ENCODE peak calls at places on chromosomes 5 and 9, in four cellular contexts. One of them, this sample, is unnamed.

GRCh38 chr9:93082841-93083411 is 13.1 kb upstream of the CARD19 start:
- DNase-seq in HAP-1: no peak
- DNase-seq in fibroblast of mammary gland: no peak
- DNase-seq in fibroblast of the aortic adventitia: no peak
- DNase-seq in this sample: no peak

GRCh38 chr5:93611900-93612898 is 29.2 kb downstream of the NR2F1 start:
- DNase-seq in HAP-1: peak; percentile 17
- DNase-seq in fibroblast of mammary gland: peak; percentile 36
- DNase-seq in fibroblast of the aortic adventitia: no peak
- DNase-seq in this sample: peak; percentile 18

GRCh38 chr9:126516936-126517750 is 96.6 kb upstream of the LMX1B start:
- DNase-seq in HAP-1: peak; percentile 50
- DNase-seq in fibroblast of mammary gland: peak; percentile 76
- DNase-seq in fibroblast of the aortic adventitia: peak; percentile 91
- DNase-seq in this sample: peak; percentile 85

GRCh38 chr5:67731886-67732285 is 483.7 kb upstream of the PIK3R1 start:
- DNase-seq in HAP-1: no peak
- DNase-seq in fibroblast of mammary gland: no peak
- DNase-seq in fibroblast of the aortic adventitia: no peak
- DNase-seq in this sample: no peak

GRCh38 chr9:89742660-89743059 is 137.8 kb downstream of the GADD45G start:
- DNase-seq in HAP-1: no peak
- DNase-seq in fibroblast of mammary gland: no peak
- DNase-seq in fibroblast of the aortic adventitia: no peak
- DNase-seq in this sample: no peak

GRCh38 chr9:133200631-133201030 is 8.4 kb downstream of the OBP2B start:
- DNase-seq in HAP-1: no peak
- DNase-seq in fibroblast of mammary gland: no peak
- DNase-seq in fibroblast of the aortic adventitia: no peak
- DNase-seq in this sample: no peak

GRCh38 chr9:105114956-105115728 is 129.3 kb upstream of the SLC44A1 start:
- DNase-seq in HAP-1: no peak
- DNase-seq in fibroblast of mammary gland: no peak
- DNase-seq in fibroblast of the aortic adventitia: no peak
- DNase-seq in this sample: no peak

GRCh38 chr5:74579215-74579614 is 61.3 kb downstream of the ENC1 start:
- DNase-seq in HAP-1: no peak
- DNase-seq in fibroblast of mammary gland: no peak
- DNase-seq in fibroblast of the aortic adventitia: no peak
- DNase-seq in this sample: no peak

GRCh38 chr9:16154570-16155078 is 601.8 kb downstream of the CCDC171 start:
- DNase-seq in HAP-1: peak; percentile 49
- DNase-seq in fibroblast of mammary gland: peak; percentile 35
- DNase-seq in fibroblast of the aortic adventitia: peak; percentile 24
- DNase-seq in this sample: peak; percentile 66

GRCh38 chr5:154406231-154406630 is 39.6 kb upstream of the SAP30L start:
- DNase-seq in HAP-1: no peak
- DNase-seq in fibroblast of mammary gland: peak; percentile 34
- DNase-seq in fibroblast of the aortic adventitia: no peak
- DNase-seq in this sample: peak; percentile 63

GRCh38 chr9:69919461-69920061 is 98.9 kb downstream of the CFAP95 start:
- DNase-seq in HAP-1: peak; percentile 62
- DNase-seq in fibroblast of mammary gland: peak; percentile 72
- DNase-seq in fibroblast of the aortic adventitia: peak; percentile 83
- DNase-seq in this sample: peak; percentile 61

GRCh38 chr5:100913298-100913697 is 10.2 kb upstream of the ST8SIA4 start:
- DNase-seq in HAP-1: no peak
- DNase-seq in fibroblast of mammary gland: no peak
- DNase-seq in fibroblast of the aortic adventitia: no peak
- DNase-seq in this sample: no peak

GRCh38 chr5:22852807-22853670 is at the start of gene CDH12:
- DNase-seq in HAP-1: peak; percentile 45
- DNase-seq in fibroblast of mammary gland: no peak
- DNase-seq in fibroblast of the aortic adventitia: no peak
- DNase-seq in this sample: peak; percentile 38

GRCh38 chr5:158313739-158314464 is 455.0 kb upstream of the CLINT1 start:
- DNase-seq in HAP-1: no peak
- DNase-seq in fibroblast of mammary gland: no peak
- DNase-seq in fibroblast of the aortic adventitia: no peak
- DNase-seq in this sample: no peak

GRCh38 chr9:93228030-93228429 is 44.1 kb downstream of the WNK2 start:
- DNase-seq in HAP-1: no peak
- DNase-seq in fibroblast of mammary gland: no peak
- DNase-seq in fibroblast of the aortic adventitia: no peak
- DNase-seq in this sample: no peak

GRCh38 chr9:123953601-123954011 is 23.7 kb upstream of the DENND1A start:
- DNase-seq in HAP-1: no peak
- DNase-seq in fibroblast of mammary gland: peak; percentile 64
- DNase-seq in fibroblast of the aortic adventitia: no peak
- DNase-seq in this sample: no peak

GRCh38 chr5:3311443-3311842 is 284.2 kb upstream of the IRX1 start:
- DNase-seq in HAP-1: no peak
- DNase-seq in fibroblast of mammary gland: no peak
- DNase-seq in fibroblast of the aortic adventitia: no peak
- DNase-seq in this sample: no peak

GRCh38 chr5:30401479-30402058 is 791.9 kb upstream of the CDH6 start:
- DNase-seq in HAP-1: peak; percentile 83
- DNase-seq in fibroblast of mammary gland: peak; percentile 0
- DNase-seq in fibroblast of the aortic adventitia: peak; percentile 57
- DNase-seq in this sample: peak; percentile 60

GRCh38 chr9:131318211-131318610 is 28.7 kb downstream of the PLPP7 start:
- DNase-seq in HAP-1: no peak
- DNase-seq in fibroblast of mammary gland: peak; percentile 18
- DNase-seq in fibroblast of the aortic adventitia: no peak
- DNase-seq in this sample: no peak

GRCh38 chr5:122183098-122183794 is 53.9 kb downstream of the ZNF474 start:
- DNase-seq in HAP-1: peak; percentile 72
- DNase-seq in fibroblast of mammary gland: peak; percentile 86
- DNase-seq in fibroblast of the aortic adventitia: peak; percentile 94
- DNase-seq in this sample: peak; percentile 94

GRCh38 chr9:88660611-88661010 is 125.6 kb downstream of the NXNL2 start:
- DNase-seq in HAP-1: no peak
- DNase-seq in fibroblast of mammary gland: peak; percentile 61
- DNase-seq in fibroblast of the aortic adventitia: peak; percentile 53
- DNase-seq in this sample: peak; percentile 60

GRCh38 chr5:116359575-116359974 is 215.0 kb downstream of the SEMA6A start:
- DNase-seq in HAP-1: no peak
- DNase-seq in fibroblast of mammary gland: no peak
- DNase-seq in fibroblast of the aortic adventitia: no peak
- DNase-seq in this sample: no peak

GRCh38 chr5:91293131-91293530 is 90.0 kb downstream of the ARRDC3 start:
- DNase-seq in HAP-1: no peak
- DNase-seq in fibroblast of mammary gland: no peak
- DNase-seq in fibroblast of the aortic adventitia: peak; percentile 27
- DNase-seq in this sample: no peak

GRCh38 chr5:74546796-74547195 is 93.7 kb downstream of the ENC1 start:
- DNase-seq in HAP-1: no peak
- DNase-seq in fibroblast of mammary gland: peak; percentile 46
- DNase-seq in fibroblast of the aortic adventitia: peak; percentile 12
- DNase-seq in this sample: no peak

GRCh38 chr5:179504600-179505396 is 45.6 kb upstream of the RUFY1 start:
- DNase-seq in HAP-1: no peak
- DNase-seq in fibroblast of mammary gland: no peak
- DNase-seq in fibroblast of the aortic adventitia: no peak
- DNase-seq in this sample: no peak

GRCh38 chr5:38463634-38464521 is 92.6 kb downstream of the LIFR start:
- DNase-seq in HAP-1: peak; percentile 11
- DNase-seq in fibroblast of mammary gland: peak; percentile 96
- DNase-seq in fibroblast of the aortic adventitia: peak; percentile 87
- DNase-seq in this sample: peak; percentile 78

GRCh38 chr9:136306691-136307208 is 2.9 kb upstream of the CCDC187 start:
- DNase-seq in HAP-1: no peak
- DNase-seq in fibroblast of mammary gland: no peak
- DNase-seq in fibroblast of the aortic adventitia: no peak
- DNase-seq in this sample: no peak

GRCh38 chr5:65989115-65989514 is 62.7 kb downstream of the ERBIN start:
- DNase-seq in HAP-1: no peak
- DNase-seq in fibroblast of mammary gland: no peak
- DNase-seq in fibroblast of the aortic adventitia: no peak
- DNase-seq in this sample: no peak

GRCh38 chr5:177130211-177131018 is 3.2 kb upstream of the NSD1 start:
- DNase-seq in HAP-1: no peak
- DNase-seq in fibroblast of mammary gland: no peak
- DNase-seq in fibroblast of the aortic adventitia: peak; percentile 26
- DNase-seq in this sample: peak; percentile 52

GRCh38 chr9:128097156-128098016 is 29.4 kb downstream of the SLC25A25 start:
- DNase-seq in HAP-1: no peak
- DNase-seq in fibroblast of mammary gland: peak; percentile 72
- DNase-seq in fibroblast of the aortic adventitia: no peak
- DNase-seq in this sample: no peak

GRCh38 chr5:10278658-10279279 is 28.7 kb downstream of the CCT5 start:
- DNase-seq in HAP-1: no peak
- DNase-seq in fibroblast of mammary gland: no peak
- DNase-seq in fibroblast of the aortic adventitia: no peak
- DNase-seq in this sample: no peak

GRCh38 chr5:66814146-66814991 is 218.2 kb downstream of the MAST4 start:
- DNase-seq in HAP-1: peak; percentile 47
- DNase-seq in fibroblast of mammary gland: peak; percentile 63
- DNase-seq in fibroblast of the aortic adventitia: peak; percentile 73
- DNase-seq in this sample: peak; percentile 73

GRCh38 chr9:133043449-133044035 is 12.7 kb downstream of the GTF3C5 start:
- DNase-seq in HAP-1: no peak
- DNase-seq in fibroblast of mammary gland: no peak
- DNase-seq in fibroblast of the aortic adventitia: no peak
- DNase-seq in this sample: no peak

GRCh38 chr9:131094622-131095021 is 1.7 kb upstream of the AIF1L start:
- DNase-seq in HAP-1: no peak
- DNase-seq in fibroblast of mammary gland: peak; percentile 79
- DNase-seq in fibroblast of the aortic adventitia: peak; percentile 68
- DNase-seq in this sample: peak; percentile 78

GRCh38 chr5:145407300-145408047 is 427.7 kb downstream of the PRELID2 start:
- DNase-seq in HAP-1: no peak
- DNase-seq in fibroblast of mammary gland: no peak
- DNase-seq in fibroblast of the aortic adventitia: no peak
- DNase-seq in this sample: no peak

GRCh38 chr5:133393776-133394476 is 218.4 kb downstream of the FSTL4 start:
- DNase-seq in HAP-1: no peak
- DNase-seq in fibroblast of mammary gland: no peak
- DNase-seq in fibroblast of the aortic adventitia: no peak
- DNase-seq in this sample: no peak

GRCh38 chr9:91817106-91817492 is 132.9 kb downstream of the ROR2 start:
- DNase-seq in HAP-1: no peak
- DNase-seq in fibroblast of mammary gland: no peak
- DNase-seq in fibroblast of the aortic adventitia: no peak
- DNase-seq in this sample: no peak
- H3K4me3 ChIP-seq in HAP-1: peak overlapping the region; percentile 8
- H3K4me3 ChIP-seq in fibroblast of mammary gland: no peak overlapping the region
- H3K4me3 ChIP-seq in fibroblast of the aortic adventitia: no peak overlapping the region
- H3K4me3 ChIP-seq in this sample: no peak overlapping the region

DNA sequence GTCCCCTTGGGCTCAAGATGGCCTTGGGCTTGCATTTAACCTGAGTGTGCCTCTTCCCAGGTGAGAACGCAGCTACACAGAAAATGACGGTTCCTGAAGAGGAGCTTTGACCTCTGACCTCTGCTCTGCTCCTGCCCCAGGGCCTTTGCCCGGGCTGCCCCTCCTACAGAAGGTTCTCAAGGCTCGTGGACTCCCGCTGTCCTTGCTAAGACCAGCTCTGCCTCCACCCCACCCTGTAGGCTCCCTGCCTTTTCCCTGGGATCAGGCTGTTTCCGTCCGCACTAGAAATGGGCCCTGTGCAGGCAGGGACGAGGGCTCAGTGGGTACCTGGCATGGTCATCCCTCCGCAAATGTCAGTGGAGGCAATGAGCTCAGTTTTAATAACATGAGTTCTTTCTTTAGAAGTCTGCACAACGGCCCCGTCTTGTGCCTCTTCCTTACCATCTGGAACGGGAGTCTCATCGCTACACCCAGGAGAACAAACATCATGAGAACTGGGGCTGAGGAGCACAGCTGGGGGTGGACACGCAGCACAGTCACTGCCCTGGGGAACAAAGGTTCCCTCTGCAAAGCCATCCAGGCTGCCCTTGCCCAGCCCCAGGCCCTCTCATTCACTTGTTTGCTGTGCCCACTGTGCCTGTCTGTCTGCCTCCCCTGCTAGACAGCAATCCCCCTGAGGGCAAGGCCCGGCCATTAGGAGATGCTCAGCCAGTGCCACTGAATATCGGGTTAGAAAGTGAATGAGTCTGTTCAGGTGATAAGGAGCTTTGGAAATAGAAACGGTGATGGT is 26.7 kb upstream of the LPCAT1 start:
- DNase-seq in HAP-1: no peak
- DNase-seq in fibroblast of mammary gland: no peak
- DNase-seq in fibroblast of the aortic adventitia: no peak
- DNase-seq in this sample: no peak
- H3K4me3 ChIP-seq in HAP-1: no peak overlapping the region
- H3K4me3 ChIP-seq in fibroblast of mammary gland: no peak overlapping the region
- H3K4me3 ChIP-seq in fibroblast of the aortic adventitia: no peak overlapping the region
- H3K4me3 ChIP-seq in this sample: no peak overlapping the region

GRCh38 chr5:109924708-109925107 is 235.0 kb downstream of the MAN2A1 start:
- DNase-seq in HAP-1: no peak
- DNase-seq in fibroblast of mammary gland: no peak
- DNase-seq in fibroblast of the aortic adventitia: no peak
- DNase-seq in this sample: no peak

GRCh38 chr5:109917966-109918365 is 228.2 kb downstream of the MAN2A1 start:
- DNase-seq in HAP-1: no peak
- DNase-seq in fibroblast of mammary gland: peak; percentile 43
- DNase-seq in fibroblast of the aortic adventitia: peak; percentile 15
- DNase-seq in this sample: no peak

GRCh38 chr5:109921735-109922395 is 232.1 kb downstream of the MAN2A1 start:
- DNase-seq in HAP-1: no peak
- DNase-seq in fibroblast of mammary gland: no peak
- DNase-seq in fibroblast of the aortic adventitia: no peak
- DNase-seq in this sample: no peak

GRCh38 chr5:109920736-109921135 is 231.0 kb downstream of the MAN2A1 start:
- DNase-seq in HAP-1: no peak
- DNase-seq in fibroblast of mammary gland: no peak
- DNase-seq in fibroblast of the aortic adventitia: no peak
- DNase-seq in this sample: no peak

GRCh38 chr5:109922396-109922995 is 232.8 kb downstream of the MAN2A1 start:
- DNase-seq in HAP-1: no peak
- DNase-seq in fibroblast of mammary gland: no peak
- DNase-seq in fibroblast of the aortic adventitia: no peak
- DNase-seq in this sample: no peak
- H3K4me3 ChIP-seq in HAP-1: no peak overlapping the region
- H3K4me3 ChIP-seq in fibroblast of mammary gland: no peak overlapping the region
- H3K4me3 ChIP-seq in fibroblast of the aortic adventitia: no peak overlapping the region
- H3K4me3 ChIP-seq in this sample: no peak overlapping the region

DNA sequence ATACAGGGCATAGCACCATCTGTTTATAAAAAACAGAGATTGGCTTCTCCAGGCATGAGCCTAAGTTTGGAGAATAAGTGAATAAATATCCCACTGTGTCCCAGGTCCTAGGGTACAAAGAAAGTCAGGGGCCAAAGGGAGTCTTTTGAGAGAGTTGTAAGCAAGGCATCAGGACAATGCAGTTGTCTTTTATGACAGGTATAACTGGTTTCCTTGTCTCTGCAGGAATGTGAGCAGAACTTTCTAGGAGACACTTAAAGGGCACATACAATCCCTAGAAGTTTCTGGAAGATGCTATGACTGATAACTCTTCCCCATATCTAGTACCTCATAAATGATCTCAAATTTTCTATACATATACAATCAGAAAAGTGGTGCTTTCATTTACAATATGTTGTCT is 245.6 kb upstream of the RGMB start:
- DNase-seq in HAP-1: no peak
- DNase-seq in fibroblast of mammary gland: no peak
- DNase-seq in fibroblast of the aortic adventitia: no peak
- DNase-seq in this sample: peak; percentile 21
- H3K4me3 ChIP-seq in HAP-1: no peak overlapping the region
- H3K4me3 ChIP-seq in fibroblast of mammary gland: no peak overlapping the region
- H3K4me3 ChIP-seq in fibroblast of the aortic adventitia: no peak overlapping the region
- H3K4me3 ChIP-seq in this sample: no peak overlapping the region